ENCODE peak calls at places on chromosome 13, in four cellular contexts. F is activated CD8-positive, alpha-beta memory T cell treated with anti-CD3 and anti-CD28 coated beads, Interleukin-2, amount 50 U/mL, for 48 hours; W is HTR-8/SVneo; U is A172. X is an unnamed sample.

GRCh38 chr13:42740753-42741152 is 40.6 kb upstream of the FAM216B start:
- DNase-seq in F (no peak), W (no peak), U (no peak), X (no peak)

GRCh38 chr13:79662882-79663281 is 181.9 kb downstream of the NDFIP2 start:
- DNase-seq in F (no peak), W (no peak), U (peak; percentile 34), X (no peak)

GRCh38 chr13:63773476-63773875 is 2357.8 kb upstream of the PCDH20 start:
- DNase-seq in F (no peak), W (no peak), U (no peak), X (no peak)

GRCh38 chr13:99870541-99870940 is 101.0 kb downstream of the ZIC5 start:
- DNase-seq in F (no peak), W (no peak), U (no peak), X (no peak)

GRCh38 chr13:27280009-27280646 is 9.5 kb downstream of the RASL11A start:
- DNase-seq in F (no peak), W (no peak), U (peak; percentile 5), X (no peak)

GRCh38 chr13:77928909-77929308 is 10.3 kb upstream of the EDNRB start:
- DNase-seq in F (no peak), W (no peak), U (no peak), X (no peak)

GRCh38 chr13:43077906-43078305 is 54.5 kb downstream of the DNAJC15 start:
- DNase-seq in F (no peak), W (no peak), U (no peak), X (no peak)

GRCh38 chr13:47798194-47798593 is 202.9 kb downstream of the SUCLA2 start:
- DNase-seq in F (no peak), W (no peak), U (no peak), X (no peak)

X was measured in kidney glomerular epithelial cell.